ENCODE peak calls at places on chromosomes 5 and 9, in six cellular contexts. S is SIG-M5, Y is SHP77 treated with DMSO at 0.1 percent for 48 hours, J is HFF-Myc, H is NCI-H1694 treated with DMSO at 0.1 percent for 48 hours, Q is hepatocyte. Z is an unnamed sample.

GRCh38 chr9:29974197-29974596 is 2400.9 kb upstream of the C9orf72 start:
- DNase-seq in S (no peak), Y (no peak), J (no peak), H (no peak), Q (no peak), Z (no peak)

GRCh38 chr5:170057311-170057710 is 48.4 kb upstream of the FOXI1 start:
- DNase-seq in S (no peak), Y (no peak), J (no peak), H (no peak), Q (no peak), Z (no peak)

GRCh38 chr9:123225374-123225813 is 43.0 kb downstream of the STRBP start:
- DNase-seq in S (no peak), Y (no peak), J (peak; percentile 75), H (peak; percentile 39), Q (peak; percentile 49), Z (peak; percentile 10)

GRCh38 chr9:114988962-114989599 is 58.7 kb upstream of the TNFSF8 start:
- DNase-seq in S (no peak), Y (no peak), J (no peak), H (no peak), Q (peak; percentile 48), Z (peak; percentile 57)

GRCh38 chr5:142013734-142014495 is 1.1 kb upstream of the GNPDA1 start:
- DNase-seq in S (no peak), Y (no peak), J (no peak), H (no peak), Q (peak; percentile 61), Z (no peak)

GRCh38 chr9:6098431-6098830 is 83.0 kb upstream of the RANBP6 start:
- DNase-seq in S (no peak), Y (no peak), J (no peak), H (no peak), Q (no peak), Z (no peak)

GRCh38 chr5:31939151-31939550 is 235.0 kb downstream of the GOLPH3 start:
- DNase-seq in S (no peak), Y (no peak), J (no peak), H (no peak), Q (no peak), Z (no peak)

GRCh38 chr9:95462419-95463121 is 54.2 kb downstream of the PTCH1 start:
- DNase-seq in S (peak; percentile 36), Y (no peak), J (peak; percentile 94), H (peak; percentile 87), Q (peak; percentile 83), Z (peak; percentile 87)

GRCh38 chr9:21017092-21017491 is 14.3 kb downstream of the HACD4 start:
- DNase-seq in S (no peak), Y (no peak), J (no peak), H (no peak), Q (no peak), Z (no peak)

GRCh38 chr5:67268233-67269011 is 71.8 kb upstream of the CD180 start:
- DNase-seq in S (no peak), Y (no peak), J (peak; percentile 99), H (peak; percentile 46), Q (peak; percentile 89), Z (no peak)

GRCh38 chr5:78518365-78519197 is 130.0 kb downstream of the LHFPL2 start:
- DNase-seq in S (no peak), Y (no peak), J (peak; percentile 42), H (no peak), Q (peak; percentile 86), Z (no peak)